ENCODE peak calls at places on chromosomes 16 and 17, in four cellular contexts. S is KBM-7; V is NCI-H1105; M is stimulated activated CD4-positive, alpha-beta T cell treated with anti-CD3 and anti-CD28 coated beads, Interleukin-15, amount 100 ng/mL, for 48 hours. P is an unnamed sample.

GRCh38 chr16:83046664-83047063 is 419.9 kb downstream of the CDH13 start:
- DNase-seq in S (no peak), V (no peak), M (no peak), P (no peak)

GRCh38 chr17:8503368-8503767 is 67.7 kb downstream of the NDEL1 start:
- DNase-seq in S (no peak), V (no peak), M (no peak), P (no peak)

GRCh38 chr16:1980026-1980769 is 1.1 kb downstream of the NOXO1 start:
- DNase-seq in S (no peak), V (no peak), M (no peak), P (no peak)

GRCh38 chr17:57524790-57525543 is 220.1 kb downstream of the CCDC182 start:
- DNase-seq in S (no peak), V (no peak), M (no peak), P (no peak)

GRCh38 chr17:48044851-48045250 is 3.3 kb upstream of the NFE2L1 start:
- DNase-seq in S (no peak), V (no peak), M (no peak), P (no peak)

GRCh38 chr17:63657776-63658175 is 35.6 kb downstream of the MAP3K3 start:
- DNase-seq in S (no peak), V (no peak), M (no peak), P (no peak)

GRCh38 chr17:74922694-74923537 is at the start of gene USH1G:
- DNase-seq in S (no peak), V (no peak), M (no peak), P (no peak)

GRCh38 chr17:7404737-7405412 is 978 bp upstream of the TMEM256 start:
- DNase-seq in S (no peak), V (no peak), M (no peak), P (no peak)

GRCh38 chr16:81004646-81005353 is 1.9 kb downstream of the CMC2 start:
- DNase-seq in S (peak), V (peak), M (no peak), P (peak)

GRCh38 chr17:80991645-80992076 is at the start of gene CHMP6:
- DNase-seq in S (peak), V (peak), M (peak), P (peak)

GRCh38 chr17:82734987-82735866 is at the start of gene FN3K:
- DNase-seq in S (peak), V (peak), M (no peak), P (peak)

GRCh38 chr17:83100853-83101391 is 21.5 kb downstream of the METRNL start:
- DNase-seq in S (no peak), V (peak), M (no peak), P (peak)

GRCh38 chr17:15513058-15513858 is 45.8 kb upstream of the CDRT4 start:
- DNase-seq in S (no peak), V (no peak), M (no peak), P (no peak)

GRCh38 chr16:88406096-88407041 is 23.6 kb downstream of the ZNF469 start:
- DNase-seq in S (no peak), V (no peak), M (no peak), P (no peak)

GRCh38 chr17:50634123-50634914 is at the start of gene ABCC3:
- DNase-seq in S (no peak), V (no peak), M (no peak), P (no peak)

GRCh38 chr16:84836967-84837366 is 17.2 kb downstream of the CRISPLD2 start:
- DNase-seq in S (no peak), V (no peak), M (no peak), P (no peak)

GRCh38 chr16:72561-73537 is at the start of gene RHBDF1:
- DNase-seq in S (no peak), V (no peak), M (no peak), P (no peak)

GRCh38 chr16:50246299-50247122 is 19.8 kb upstream of the ADCY7 start:
- DNase-seq in S (peak), V (no peak), M (no peak), P (no peak)

GRCh38 chr16:15545544-15545943 is 97.4 kb downstream of the MARF1 start:
- DNase-seq in S (no peak), V (no peak), M (no peak), P (no peak)

GRCh38 chr16:61678182-61678581 is 358.1 kb downstream of the CDH8 start:
- DNase-seq in S (no peak), V (no peak), M (no peak), P (no peak)

GRCh38 chr17:62188713-62189112 is 123.6 kb upstream of the MED13 start:
- DNase-seq in S (no peak), V (no peak), M (no peak), P (no peak)

GRCh38 chr17:1750628-1751027 is 8.0 kb downstream of the SERPINF2 start:
- DNase-seq in S (no peak), V (no peak), M (no peak), P (no peak)

GRCh38 chr16:10003486-10003885 is 178.7 kb downstream of the GRIN2A start:
- DNase-seq in S (no peak), V (no peak), M (no peak), P (no peak)

GRCh38 chr17:28552201-28552999 is at the start of gene UNC119:
- DNase-seq in S (peak), V (peak), M (peak), P (peak)

GRCh38 chr17:77858291-77859034 is 100.0 kb upstream of the TNRC6C start:
- DNase-seq in S (no peak), V (no peak), M (no peak), P (no peak)

GRCh38 chr17:885971-886571 is 93.5 kb downstream of the NXN start:
- DNase-seq in S (no peak), V (no peak), M (no peak), P (no peak)

P was measured in NCI-H1436.